ENCODE peak calls at places on chromosomes 13 and 19, in four cellular contexts. A is uterus, Q is SJSA1, U is right cardiac atrium. H is an unnamed sample. For H3K4me1, the result is how much of the 10 kb centered on the place peaks cover.

GRCh38 chr13:110316196-110316595 is 9.1 kb downstream of the COL4A2 start:
- DNase-seq in A (no peak), Q (peak), U (no peak), H (no peak)

GRCh38 chr19:48127561-48127960 is 16.9 kb upstream of the PLA2G4C start:
- DNase-seq in A (no peak), Q (no peak), U (no peak), H (no peak)

GRCh38 chr19:34519602-34520001 is 38.0 kb downstream of the WTIP start:
- DNase-seq in A (no peak), Q (no peak), U (no peak), H (no peak)

GRCh38 chr13:105774739-105775460 is 760.6 kb downstream of the EFNB2 start:
- DNase-seq in A (no peak), Q (no peak), U (no peak), H (no peak)

GRCh38 chr13:76667551-76667950 is 218.7 kb downstream of the KCTD12 start:
- DNase-seq in A (no peak), Q (no peak), U (no peak), H (no peak)

GRCh38 chr13:28609381-28609780 is 49.5 kb upstream of the POMP start:
- DNase-seq in A (no peak), Q (no peak), U (no peak), H (no peak)

GRCh38 chr13:107534548-107534947 is 680.8 kb downstream of the LIG4 start:
- DNase-seq in A (no peak), Q (no peak), U (no peak), H (no peak)

GRCh38 chr19:48627865-48628314 is 8.6 kb downstream of the SPHK2 start:
- DNase-seq in A (no peak), Q (peak), U (no peak), H (no peak)

GRCh38 chr13:48210178-48210577 is 22.8 kb upstream of the ITM2B start:
- DNase-seq in A (no peak), Q (no peak), U (no peak), H (peak)

GRCh38 chr13:76597868-76598267 is 288.3 kb downstream of the KCTD12 start:
- DNase-seq in A (no peak), Q (no peak), U (no peak), H (no peak)

GRCh38 chr13:39217471-39217870 is 179.2 kb downstream of the NHLRC3 start:
- DNase-seq in A (no peak), Q (no peak), U (no peak), H (no peak)

GRCh38 chr13:46721054-46721453 is 75.9 kb downstream of the ESD start:
- DNase-seq in A (peak), Q (no peak), U (no peak), H (no peak)

GRCh38 chr19:49110567-49110966 is 3.6 kb upstream of the LIN7B start:
- DNase-seq in A (no peak), Q (no peak), U (no peak), H (no peak)

GRCh38 chr19:15292847-15293582 is 39.3 kb downstream of the BRD4 start:
- DNase-seq in A (no peak), Q (no peak), U (no peak), H (no peak)

GRCh38 chr19:56637976-56638555 is 4.9 kb upstream of the SMIM17 start:
- DNase-seq in A (peak), Q (no peak), U (peak), H (peak)

GRCh38 chr19:16888629-16889371 is at the start of gene F2RL3:
- DNase-seq in A (peak), Q (peak), U (peak), H (no peak)

GRCh38 chr19:4144666-4145261 is 8.7 kb upstream of the CREB3L3 start:
- DNase-seq in A (no peak), Q (no peak), U (no peak), H (no peak)

GRCh38 chr13:21837841-21838551 is 167.1 kb downstream of the FGF9 start:
- DNase-seq in A (peak), Q (peak), U (no peak), H (no peak)

GRCh38 chr19:1907563-1908363 is 2.6 kb downstream of the ADAT3 start:
- DNase-seq in A (no peak), Q (no peak), U (peak), H (no peak)
- H3K4me1 ChIP-seq in A (under half), Q (under half), U (under half), H (under half)

GRCh38 chr13:98521876-98522275 is 55.0 kb downstream of the STK24 start:
- DNase-seq in A (no peak), Q (no peak), U (no peak), H (no peak)
- H3K4me1 ChIP-seq in A (under half), Q (under half), U (under half), H (under half)

GRCh38 chr19:8184274-8184673 is 24.9 kb upstream of the CERS4 start:
- DNase-seq in A (no peak), Q (no peak), U (no peak), H (no peak)
- H3K4me1 ChIP-seq in A (under half), Q (under half), U (under half), H (under half)

GRCh38 chr19:28555317-28555716 is 657.6 kb downstream of the UQCRFS1 start:
- DNase-seq in A (no peak), Q (no peak), U (no peak), H (no peak)

GRCh38 chr19:28556371-28556770 is 656.6 kb downstream of the UQCRFS1 start:
- DNase-seq in A (no peak), Q (no peak), U (no peak), H (no peak)

GRCh38 chr19:28558783-28559182 is 654.2 kb downstream of the UQCRFS1 start:
- DNase-seq in A (no peak), Q (no peak), U (no peak), H (no peak)

GRCh38 chr19:28563964-28564914 is 648.7 kb downstream of the UQCRFS1 start:
- DNase-seq in A (no peak), Q (no peak), U (no peak), H (no peak)

DNA sequence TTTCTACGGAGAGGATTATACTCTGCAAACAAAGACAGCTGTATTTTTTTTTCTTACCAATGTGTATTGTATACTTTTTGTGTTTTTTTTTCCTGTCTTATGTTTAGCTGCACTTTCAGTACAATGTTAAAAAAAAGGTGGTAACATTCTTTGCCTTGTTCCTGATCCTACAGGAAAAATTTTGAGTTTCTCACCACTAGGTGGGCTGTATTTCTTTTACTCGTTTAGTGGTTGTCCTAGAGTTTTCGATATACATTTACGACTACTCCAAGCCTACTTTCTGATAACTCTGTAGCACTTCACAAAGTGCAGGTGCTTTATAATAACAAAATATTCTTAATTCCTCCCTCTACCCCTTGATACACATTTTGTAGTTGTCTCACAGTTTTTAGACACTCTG is 652.2 kb downstream of the UQCRFS1 start:
- DNase-seq in A (no peak), Q (no peak), U (no peak), H (no peak)
- H3K4me1 ChIP-seq in A (under half), Q (under half), U (under half), H (under half)

GRCh38 chr19:40280608-40281221 is 4.4 kb downstream of the AKT2 start:
- DNase-seq in A (no peak), Q (no peak), U (no peak), H (no peak)
- H3K4me1 ChIP-seq in A (half or more), Q (under half), U (under half), H (under half)

DNA sequence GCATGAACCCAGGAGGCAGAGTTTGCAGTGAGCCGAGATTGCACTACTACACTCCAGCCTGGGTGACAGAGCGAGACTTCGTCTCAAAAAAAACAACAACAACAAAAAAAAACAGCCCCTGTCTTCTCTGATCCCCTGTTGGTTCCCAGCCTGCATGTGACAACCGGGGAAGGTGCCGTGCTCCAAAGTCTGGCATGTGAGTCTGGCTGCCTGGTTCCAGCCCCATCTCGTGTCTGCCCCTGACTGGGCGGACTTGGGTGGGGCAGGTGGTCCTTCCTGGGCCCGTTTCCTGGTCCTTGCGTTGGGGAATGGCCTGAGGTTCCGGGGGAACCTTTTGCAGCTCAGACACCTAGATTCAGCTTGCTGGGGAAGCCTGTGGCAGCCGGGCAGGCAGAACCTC is 50.5 kb downstream of the DNM2 start:
- DNase-seq in A (no peak), Q (no peak), U (no peak), H (no peak)
- H3K4me1 ChIP-seq in A (under half), Q (under half), U (under half), H (under half)

GRCh38 chr19:21603431-21604153 is 98.2 kb downstream of the ZNF429 start:
- DNase-seq in A (no peak), Q (no peak), U (no peak), H (no peak)

GRCh38 chr19:21602105-21602658 is 96.8 kb downstream of the ZNF429 start:
- DNase-seq in A (no peak), Q (no peak), U (no peak), H (no peak)

GRCh38 chr19:21607453-21607852 is 102.1 kb downstream of the ZNF429 start:
- DNase-seq in A (no peak), Q (no peak), U (no peak), H (no peak)

GRCh38 chr19:21604351-21604926 is 99.0 kb downstream of the ZNF429 start:
- DNase-seq in A (no peak), Q (no peak), U (no peak), H (no peak)

DNA sequence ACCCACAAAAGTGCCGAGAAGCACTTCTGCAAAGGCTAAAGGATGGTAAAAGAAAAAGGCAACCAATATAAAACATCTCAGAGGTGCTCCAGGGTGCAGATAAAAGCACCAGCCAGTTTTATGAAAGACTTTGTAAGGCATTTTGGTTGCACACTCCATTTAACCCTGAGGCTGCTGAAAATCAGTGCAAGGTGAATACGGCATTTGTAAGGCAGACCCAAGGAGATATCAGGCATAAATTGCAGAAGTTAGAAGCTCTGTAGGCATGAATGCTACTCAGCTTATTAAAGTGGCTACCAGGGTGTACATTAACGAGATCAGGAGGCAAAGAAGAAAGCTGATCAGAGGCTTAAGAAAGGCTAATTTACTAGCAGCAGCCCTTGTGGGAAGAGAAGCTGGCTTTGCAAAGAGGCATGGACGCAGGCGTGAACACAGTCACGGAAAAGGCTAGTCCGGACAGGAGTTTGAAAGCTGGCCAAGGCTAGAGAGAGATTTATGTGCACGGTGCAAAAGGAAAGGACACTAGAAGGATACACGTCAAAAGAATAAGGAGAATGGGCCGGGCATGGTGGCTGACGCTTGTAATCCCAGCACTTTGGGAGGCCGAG is 99.6 kb downstream of the ZNF429 start:
- DNase-seq in A (no peak), Q (no peak), U (no peak), H (peak)
- H3K4me1 ChIP-seq in A (under half), Q (under half), U (under half), H (under half)